ENCODE peak calls at places on chromosomes 13 and 19, in eight cellular contexts. V is astrocyte of the spinal cord, Q is pancreas, H is stomach, X is heart right ventricle, W is esophagus muscularis mucosa, E is GM23248, U is GM12878. F is an unnamed sample.

GRCh38 chr13:50410921-50411712 is 395.9 kb downstream of the KCNRG start:
- DNase-seq in V (peak; percentile 85), Q (no peak), H (no peak), X (no peak), W (no peak), E (peak; percentile 92), U (no peak), F (no peak)

GRCh38 chr19:2716275-2716650 is 4.9 kb downstream of the DIRAS1 start:
- DNase-seq in V (no peak), Q (no peak), H (no peak), X (no peak), W (no peak), E (no peak), U (no peak), F (no peak)

GRCh38 chr19:50554212-50554611 is 14.0 kb downstream of the LRRC4B start:
- DNase-seq in V (no peak), Q (no peak), H (no peak), X (no peak), W (no peak), E (no peak), U (no peak), F (no peak)

GRCh38 chr13:100523994-100524393 is 64.6 kb downstream of the GGACT start:
- DNase-seq in V (no peak), Q (no peak), H (no peak), X (no peak), W (no peak), E (no peak), U (no peak), F (no peak)

GRCh38 chr19:47633516-47633915 is 24.6 kb downstream of the BICRA start:
- DNase-seq in V (no peak), Q (no peak), H (no peak), X (no peak), W (no peak), E (no peak), U (no peak), F (no peak)

GRCh38 chr19:42088471-42089190 is 12.7 kb downstream of the ZNF574 start:
- DNase-seq in V (peak; percentile 83), Q (no peak), H (no peak), X (no peak), W (no peak), E (peak; percentile 78), U (no peak), F (no peak)

GRCh38 chr13:47000166-47000565 is 103.3 kb upstream of the HTR2A start:
- DNase-seq in V (peak; percentile 17), Q (no peak), H (no peak), X (no peak), W (no peak), E (peak; percentile 74), U (no peak), F (no peak)

GRCh38 chr19:17206736-17207581 is 8.2 kb upstream of the USE1 start:
- DNase-seq in V (no peak), Q (no peak), H (no peak), X (no peak), W (no peak), E (no peak), U (no peak), F (no peak)

GRCh38 chr19:2533686-2534085 is 57.8 kb downstream of the GADD45B start:
- DNase-seq in V (no peak), Q (no peak), H (no peak), X (no peak), W (no peak), E (no peak), U (no peak), F (no peak)

GRCh38 chr13:44806841-44807240 is 182.4 kb downstream of the NUFIP1 start:
- DNase-seq in V (no peak), Q (no peak), H (no peak), X (no peak), W (no peak), E (no peak), U (no peak), F (no peak)

GRCh38 chr13:85974604-85975366 is 175.6 kb upstream of the SLITRK6 start:
- DNase-seq in V (no peak), Q (no peak), H (no peak), X (no peak), W (no peak), E (no peak), U (no peak), F (no peak)

GRCh38 chr19:3178377-3178972 is at the start of gene S1PR4:
- DNase-seq in V (no peak), Q (no peak), H (no peak), X (no peak), W (no peak), E (no peak), U (no peak), F (peak; percentile 81)

GRCh38 chr19:10290876-10291553 is 1.3 kb downstream of the ICAM5 start:
- DNase-seq in V (no peak), Q (no peak), H (peak; percentile 48), X (peak; percentile 64), W (no peak), E (peak; percentile 80), U (no peak), F (peak; percentile 69)

GRCh38 chr19:38596057-38596981 is 21.4 kb downstream of the MAP4K1 start:
- DNase-seq in V (peak; percentile 3), Q (peak; percentile 74), H (peak; percentile 72), X (no peak), W (no peak), E (peak; percentile 32), U (no peak), F (no peak)

DNA sequence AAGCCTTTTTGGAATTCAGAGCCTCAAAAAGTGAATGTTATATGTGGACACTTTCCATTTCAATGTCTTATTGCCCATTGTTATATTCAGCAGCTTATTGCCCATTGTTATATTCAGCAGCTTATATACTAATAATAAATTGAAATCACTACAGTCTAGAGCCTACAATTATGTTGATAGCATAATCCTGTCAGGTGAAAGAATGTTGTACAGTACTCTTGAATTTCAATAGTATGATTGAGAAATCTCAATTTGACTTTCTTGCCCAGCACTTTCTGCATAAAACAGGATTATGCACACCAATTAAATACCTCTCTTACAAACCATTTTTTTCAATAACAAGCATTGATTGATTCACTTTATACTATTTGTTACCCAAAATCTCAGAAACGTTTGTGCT is 260.8 kb downstream of the PCDH9 start:
- DNase-seq in V (no peak), Q (no peak), H (no peak), X (no peak), W (no peak), E (no peak), U (no peak), F (no peak)
- H3K4me3 ChIP-seq in V (no peak overlapping the region), Q (no peak overlapping the region), H (no peak overlapping the region), X (no peak overlapping the region), W (no peak overlapping the region), E (no peak overlapping the region), U (no peak overlapping the region), F (no peak overlapping the region)

DNA sequence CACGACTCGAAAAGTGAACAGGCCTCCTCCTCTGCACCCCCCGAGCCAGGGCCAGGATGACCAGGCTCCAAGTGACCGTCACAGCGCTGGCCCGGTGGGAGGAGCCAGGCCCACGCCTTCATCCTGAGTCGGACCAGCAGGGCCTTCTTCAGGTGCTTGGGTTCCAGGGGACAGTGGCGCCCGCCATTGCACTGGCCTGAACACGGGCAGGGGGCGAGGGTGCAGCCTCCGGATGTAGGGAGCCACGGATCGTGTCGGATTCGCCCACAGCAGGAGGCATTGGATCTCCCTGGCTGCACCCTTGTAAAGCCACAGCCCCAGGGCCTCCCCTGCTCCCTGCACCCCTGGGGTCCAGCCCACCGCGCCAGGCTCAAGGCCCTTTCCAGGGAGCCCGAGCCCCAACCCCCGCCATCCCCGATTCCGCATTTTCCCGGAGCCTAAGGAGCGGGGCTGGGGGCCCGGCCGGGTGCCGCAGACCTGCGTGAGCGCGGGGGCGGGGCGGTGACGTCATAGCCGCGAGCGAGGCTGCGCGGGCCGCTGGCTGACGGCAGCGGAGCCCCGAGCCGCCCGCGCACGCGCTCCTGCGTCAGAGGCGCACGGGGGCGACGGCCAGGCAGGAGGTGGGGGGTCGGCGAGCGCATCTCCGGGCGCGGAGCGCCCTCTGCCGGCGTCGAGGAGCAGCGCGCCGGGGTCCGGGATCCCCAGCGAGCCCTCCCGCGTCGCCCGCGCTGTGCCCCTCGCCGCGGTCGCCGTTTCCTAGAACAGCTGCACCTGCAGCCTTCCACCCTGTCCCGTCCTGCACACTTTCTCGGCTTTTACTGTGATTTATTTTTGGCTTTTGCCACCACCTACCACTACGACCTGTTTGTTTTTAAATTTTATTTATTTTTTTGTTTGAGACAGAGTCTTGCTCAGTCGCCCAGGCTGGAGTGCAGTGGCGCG is 1.5 kb upstream of the ATP5F1D start:
- DNase-seq in V (peak; percentile 87), Q (peak; percentile 73), H (peak; percentile 85), X (peak; percentile 92), W (no peak), E (peak; percentile 97), U (no peak), F (peak; percentile 92)
- H3K4me3 ChIP-seq in V (peak overlapping the region; percentile 28), Q (no peak overlapping the region), H (peak overlapping the region; percentile 84), X (peak overlapping the region; percentile 39), W (peak overlapping the region; percentile 81), E (peak overlapping the region; percentile 81), U (peak overlapping the region; percentile 60), F (peak overlapping the region; percentile 49)

GRCh38 chr13:27130223-27131015 is 41.2 kb downstream of the USP12 start:
- DNase-seq in V (peak; percentile 54), Q (no peak), H (no peak), X (no peak), W (no peak), E (peak; percentile 59), U (no peak), F (no peak)
- H3K4me3 ChIP-seq in V (no peak overlapping the region), Q (no peak overlapping the region), H (no peak overlapping the region), X (no peak overlapping the region), W (no peak overlapping the region), E (peak overlapping the region; percentile 16), U (no peak overlapping the region), F (no peak overlapping the region)

GRCh38 chr19:32407004-32407992 is 1.7 kb downstream of the DPY19L3 start:
- DNase-seq in V (peak; percentile 39), Q (peak; percentile 60), H (peak; percentile 68), X (no peak), W (peak; percentile 89), E (peak; percentile 75), U (no peak), F (no peak)
- H3K4me3 ChIP-seq in V (peak overlapping the region; percentile 81), Q (no peak overlapping the region), H (peak overlapping the region; percentile 83), X (no peak overlapping the region), W (no peak overlapping the region), E (peak overlapping the region; percentile 83), U (peak overlapping the region; percentile 97), F (no peak overlapping the region)

GRCh38 chr19:48895226-48895625 is 3.3 kb downstream of the TULP2 start:
- DNase-seq in V (no peak), Q (no peak), H (no peak), X (no peak), W (no peak), E (no peak), U (no peak), F (no peak)
- H3K4me3 ChIP-seq in V (no peak overlapping the region), Q (no peak overlapping the region), H (peak overlapping the region; percentile 31), X (no peak overlapping the region), W (peak overlapping the region; percentile 56), E (no peak overlapping the region), U (peak overlapping the region; percentile 56), F (no peak overlapping the region)

GRCh38 chr19:52992109-52993004 is 21.4 kb upstream of the ERVV-1 start:
- DNase-seq in V (peak; percentile 9), Q (peak; percentile 20), H (peak; percentile 27), X (peak; percentile 22), W (no peak), E (peak; percentile 24), U (no peak), F (no peak)
- H3K4me3 ChIP-seq in V (peak overlapping the region; percentile 48), Q (peak overlapping the region; percentile 18), H (peak overlapping the region; percentile 62), X (peak overlapping the region; percentile 54), W (peak overlapping the region; percentile 59), E (peak overlapping the region; percentile 82), U (no peak overlapping the region), F (no peak overlapping the region)

GRCh38 chr13:20291675-20292074 is 59.6 kb upstream of the GJB6 start:
- DNase-seq in V (no peak), Q (no peak), H (no peak), X (no peak), W (no peak), E (no peak), U (no peak), F (no peak)
- H3K4me3 ChIP-seq in V (no peak overlapping the region), Q (no peak overlapping the region), H (no peak overlapping the region), X (no peak overlapping the region), W (no peak overlapping the region), E (no peak overlapping the region), U (no peak overlapping the region), F (no peak overlapping the region)

F was measured in GM06990.